ENCODE peak calls at places on chromosomes 6 and 20, in nine cellular contexts. Y is PC-9; L is cardiac muscle cell; F is pancreas; Q is CD4-positive, alpha-beta T cell; E is fibroblast of lung; K is dorsolateral prefrontal cortex; M is tibial artery; O is H1. A is an unnamed sample.

GRCh38 chr6:110653381-110653780 is 161.9 kb downstream of the CDK19 start:
- DNase-seq in Y (no peak), L (no peak), F (no peak), Q (no peak), E (no peak), K (no peak), M (no peak), O (no peak), A (no peak)

GRCh38 chr6:23319560-23319959 is 750.2 kb downstream of the HDGFL1 start:
- DNase-seq in Y (no peak), L (no peak), F (no peak), Q (no peak), E (no peak), K (no peak), M (no peak), O (no peak), A (no peak)

GRCh38 chr6:28985396-28986164 is 19.5 kb downstream of the ZNF311 start:
- DNase-seq in Y (peak; percentile 97), L (peak; percentile 98), F (peak; percentile 77), Q (no peak), E (peak; percentile 98), K (peak; percentile 77), M (peak; percentile 88), O (peak; percentile 92), A (peak; percentile 54)

GRCh38 chr6:33727932-33728331 is 16.4 kb upstream of the UQCC2 start:
- DNase-seq in Y (no peak), L (no peak), F (peak; percentile 94), Q (no peak), E (no peak), K (no peak), M (no peak), O (no peak), A (no peak)

GRCh38 chr20:731891-732560 is 36.3 kb downstream of the SLC52A3 start:
- DNase-seq in Y (no peak), L (no peak), F (no peak), Q (no peak), E (no peak), K (no peak), M (no peak), O (no peak), A (no peak)

GRCh38 chr6:155023717-155024116 is 28.6 kb downstream of the TIAM2 start:
- DNase-seq in Y (no peak), L (no peak), F (no peak), Q (no peak), E (no peak), K (no peak), M (no peak), O (no peak), A (no peak)

GRCh38 chr6:129447166-129447565 is 262.8 kb downstream of the ARHGAP18 start:
- DNase-seq in Y (no peak), L (no peak), F (no peak), Q (no peak), E (no peak), K (no peak), M (no peak), O (no peak), A (no peak)

GRCh38 chr6:149031545-149032317 is 284.9 kb downstream of the UST start:
- DNase-seq in Y (peak; percentile 86), L (peak; percentile 92), F (no peak), Q (no peak), E (peak; percentile 96), K (no peak), M (peak; percentile 77), O (no peak), A (no peak)

GRCh38 chr20:23214903-23215302 is 128.8 kb upstream of the CD93 start:
- DNase-seq in Y (no peak), L (no peak), F (no peak), Q (no peak), E (peak; percentile 44), K (no peak), M (no peak), O (no peak), A (no peak)

GRCh38 chr6:33785766-33786165 is 3.2 kb downstream of the LEMD2 start:
- DNase-seq in Y (no peak), L (peak; percentile 38), F (no peak), Q (no peak), E (peak; percentile 84), K (no peak), M (no peak), O (no peak), A (no peak)

GRCh38 chr20:58500256-58500655 is 14.9 kb downstream of the APCDD1L start:
- DNase-seq in Y (no peak), L (no peak), F (no peak), Q (no peak), E (no peak), K (no peak), M (no peak), O (no peak), A (no peak)

GRCh38 chr6:128519931-128520435 is 416 bp downstream of the PTPRK start:
- DNase-seq in Y (no peak), L (peak; percentile 77), F (no peak), Q (no peak), E (no peak), K (no peak), M (peak; percentile 80), O (no peak), A (peak; percentile 86)

GRCh38 chr20:41998539-41999341 is 380.6 kb upstream of the CHD6 start:
- DNase-seq in Y (no peak), L (no peak), F (no peak), Q (no peak), E (no peak), K (no peak), M (no peak), O (no peak), A (no peak)

GRCh38 chr6:35492664-35493284 is 4.1 kb downstream of the TEAD3 start:
- DNase-seq in Y (no peak), L (no peak), F (no peak), Q (no peak), E (no peak), K (no peak), M (no peak), O (no peak), A (no peak)

DNA sequence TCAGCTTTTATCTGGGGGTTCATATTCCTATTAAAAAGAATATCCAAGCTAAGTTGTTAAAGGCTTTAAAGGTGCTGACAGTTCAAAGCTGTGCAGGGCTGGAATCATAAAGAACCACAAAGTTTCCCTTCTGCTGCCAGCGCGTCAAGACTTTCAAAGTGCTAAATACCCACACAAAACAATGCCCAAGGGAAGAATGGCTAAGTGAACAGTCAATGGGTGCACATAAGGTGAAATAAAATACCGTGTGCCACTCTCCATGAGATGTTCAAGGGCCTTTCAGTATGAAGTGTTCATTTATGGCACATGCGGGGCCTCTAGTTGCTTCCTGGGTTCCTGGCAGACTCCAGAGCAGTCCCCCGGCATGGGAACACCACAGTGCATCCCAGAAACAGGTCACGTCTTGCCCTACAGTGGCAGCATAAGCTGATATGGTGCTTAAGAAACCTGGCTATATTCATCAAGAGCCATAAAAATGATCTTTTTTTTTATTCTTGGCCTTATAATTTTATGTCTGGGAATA is 14.1 kb downstream of the TXNDC5 start:
- DNase-seq in Y (no peak), L (no peak), F (no peak), Q (no peak), E (no peak), K (no peak), M (no peak), O (no peak), A (no peak)
- H3K27ac ChIP-seq in Y (no peak overlapping the region), L (no peak overlapping the region), F (no peak overlapping the region), Q (no peak overlapping the region), E (no peak overlapping the region), K (no peak overlapping the region), M (no peak overlapping the region), O (no peak overlapping the region), A (no peak overlapping the region)

GRCh38 chr6:156773935-156774871 is 3.0 kb upstream of the ARID1B start:
- DNase-seq in Y (no peak), L (peak; percentile 51), F (no peak), Q (no peak), E (no peak), K (no peak), M (no peak), O (no peak), A (no peak)
- H3K27ac ChIP-seq in Y (no peak overlapping the region), L (no peak overlapping the region), F (no peak overlapping the region), Q (no peak overlapping the region), E (no peak overlapping the region), K (peak overlapping the region; percentile 100), M (peak overlapping the region; percentile 94), O (peak overlapping the region; percentile 9), A (no peak overlapping the region)

GRCh38 chr6:72649032-72649984 is 27.4 kb downstream of the KCNQ5 start:
- DNase-seq in Y (peak; percentile 71), L (peak; percentile 86), F (no peak), Q (no peak), E (peak; percentile 87), K (no peak), M (no peak), O (no peak), A (no peak)

GRCh38 chr6:72650081-72650745 is 28.3 kb downstream of the KCNQ5 start:
- DNase-seq in Y (no peak), L (peak; percentile 7), F (no peak), Q (no peak), E (peak; percentile 48), K (no peak), M (no peak), O (no peak), A (no peak)

GRCh38 chr6:72647489-72647888 is 25.6 kb downstream of the KCNQ5 start:
- DNase-seq in Y (no peak), L (no peak), F (no peak), Q (no peak), E (no peak), K (no peak), M (no peak), O (no peak), A (no peak)

GRCh38 chr6:72643214-72643613 is 21.4 kb downstream of the KCNQ5 start:
- DNase-seq in Y (no peak), L (peak; percentile 55), F (no peak), Q (no peak), E (no peak), K (no peak), M (no peak), O (no peak), A (no peak)

DNA sequence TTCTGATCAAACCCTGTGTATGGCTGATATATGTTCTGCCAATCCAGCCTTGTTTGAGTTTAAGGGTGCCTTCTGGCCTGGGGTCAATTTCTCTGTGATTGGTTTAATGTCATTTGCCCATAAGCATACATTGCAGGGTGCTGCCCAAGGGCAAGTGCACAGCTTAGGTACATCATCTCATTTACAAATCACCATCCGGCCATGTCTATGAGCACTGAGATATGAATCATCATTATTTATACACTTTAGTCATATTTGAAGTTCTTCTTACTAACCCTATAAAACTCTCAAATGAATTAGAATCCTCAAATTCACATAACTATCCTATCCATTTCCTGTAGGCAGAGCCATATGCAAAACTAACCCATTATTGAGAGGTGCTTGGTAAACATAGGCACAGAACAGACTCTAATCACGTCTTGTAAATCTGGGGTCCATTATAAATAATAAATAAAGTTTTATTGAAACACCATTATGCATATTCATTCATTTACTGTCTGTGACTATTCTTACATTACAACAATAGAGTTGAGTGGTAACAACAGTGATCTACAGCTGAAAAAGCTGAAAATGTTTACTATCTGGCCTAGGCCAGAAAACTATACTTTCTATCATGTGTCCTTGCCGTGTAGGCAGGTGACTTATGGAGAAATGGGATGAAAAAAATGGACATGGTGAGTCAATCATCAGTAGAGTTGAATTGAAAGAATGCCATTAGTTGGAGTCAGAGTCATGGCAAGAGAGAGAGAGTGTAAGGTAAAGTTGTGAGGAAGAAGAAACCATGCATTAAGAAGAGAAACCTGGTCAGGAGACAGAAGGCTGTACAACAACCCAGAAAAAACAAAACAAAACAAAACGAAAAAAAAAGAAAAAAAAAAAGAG is 25.0 kb downstream of the KCNQ5 start:
- DNase-seq in Y (no peak), L (no peak), F (no peak), Q (no peak), E (no peak), K (no peak), M (no peak), O (no peak), A (no peak)
- H3K27ac ChIP-seq in Y (no peak overlapping the region), L (no peak overlapping the region), F (no peak overlapping the region), Q (no peak overlapping the region), E (no peak overlapping the region), K (no peak overlapping the region), M (no peak overlapping the region), O (no peak overlapping the region), A (no peak overlapping the region)

GRCh38 chr20:4431446-4431845 is 290.3 kb upstream of the PRND start:
- DNase-seq in Y (no peak), L (no peak), F (no peak), Q (no peak), E (no peak), K (no peak), M (no peak), O (no peak), A (no peak)
- H3K27ac ChIP-seq in Y (no peak overlapping the region), L (no peak overlapping the region), F (no peak overlapping the region), Q (no peak overlapping the region), E (no peak overlapping the region), K (no peak overlapping the region), M (no peak overlapping the region), O (no peak overlapping the region), A (no peak overlapping the region)

A was measured in caudate nucleus.